ENCODE peak calls at places on chromosomes 13 and 19, in four cellular contexts. E is GM06990, M is OCI-LY7, K is fibroblast of pulmonary artery. I is an unnamed sample.

GRCh38 chr19:50332014-50332263 is 2.8 kb upstream of the KCNC3 start:
- DNase-seq in E (no peak), M (no peak), K (no peak), I (no peak)

GRCh38 chr13:38223093-38223492 is 126.6 kb upstream of the UFM1 start:
- DNase-seq in E (no peak), M (no peak), K (peak), I (no peak)

GRCh38 chr19:53102701-53103140 is 501 bp downstream of the ZNF160 start:
- DNase-seq in E (peak), M (peak), K (peak), I (peak)

GRCh38 chr19:31054430-31054829 is 294.8 kb downstream of the TSHZ3 start:
- DNase-seq in E (no peak), M (peak), K (peak), I (no peak)

GRCh38 chr13:111204438-111205177 is 89.5 kb downstream of the ARHGEF7 start:
- DNase-seq in E (no peak), M (no peak), K (peak), I (no peak)

GRCh38 chr19:42252365-42253244 is 2.3 kb downstream of the ERF start:
- DNase-seq in E (peak), M (no peak), K (peak), I (no peak)

GRCh38 chr13:32370805-32371204 is 55.5 kb downstream of the BRCA2 start:
- DNase-seq in E (no peak), M (no peak), K (no peak), I (no peak)

GRCh38 chr19:19192910-19193423 is 909 bp downstream of the RFXANK start:
- DNase-seq in E (no peak), M (peak), K (peak), I (no peak)

GRCh38 chr19:48539503-48540096 is 12.4 kb upstream of the SULT2B1 start:
- DNase-seq in E (no peak), M (no peak), K (peak), I (no peak)

GRCh38 chr19:16885166-16885565 is 3.6 kb upstream of the F2RL3 start:
- DNase-seq in E (no peak), M (no peak), K (peak), I (no peak)

GRCh38 chr19:5050016-5050656 is 81.2 kb downstream of the KDM4B start:
- DNase-seq in E (no peak), M (no peak), K (no peak), I (no peak)

GRCh38 chr19:38736413-38737280 is 7.6 kb downstream of the CAPN12 start:
- DNase-seq in E (peak), M (peak), K (no peak), I (peak)

GRCh38 chr19:18436651-18437478 is 1.1 kb downstream of the ISYNA1 start:
- DNase-seq in E (peak), M (peak), K (peak), I (peak)

GRCh38 chr13:84497613-84498012 is 615.3 kb upstream of the SLITRK1 start:
- DNase-seq in E (no peak), M (no peak), K (no peak), I (no peak)

GRCh38 chr13:106100261-106100919 is 435.1 kb downstream of the EFNB2 start:
- DNase-seq in E (no peak), M (no peak), K (no peak), I (peak)

GRCh38 chr13:106418556-106418955 is 116.9 kb downstream of the EFNB2 start:
- DNase-seq in E (no peak), M (no peak), K (no peak), I (no peak)

GRCh38 chr13:53028063-53028462 is 550 bp upstream of the OLFM4 start:
- DNase-seq in E (no peak), M (no peak), K (no peak), I (no peak)

GRCh38 chr19:40512473-40513344 is 45.9 kb downstream of the SPTBN4 start:
- DNase-seq in E (no peak), M (no peak), K (peak), I (no peak)

GRCh38 chr13:99281811-99282263 is 23.7 kb upstream of the GPR18 start:
- DNase-seq in E (peak), M (no peak), K (no peak), I (peak)

GRCh38 chr13:28357247-28357825 is 137.6 kb downstream of the FLT1 start:
- DNase-seq in E (no peak), M (no peak), K (no peak), I (no peak)

GRCh38 chr13:93309886-93310520 is 83.4 kb downstream of the GPC6 start:
- DNase-seq in E (no peak), M (no peak), K (peak), I (no peak)

GRCh38 chr13:21058361-21058760 is 3.0 kb downstream of the LATS2 start:
- DNase-seq in E (no peak), M (no peak), K (no peak), I (no peak)

GRCh38 chr13:42754801-42755513 is 26.4 kb upstream of the FAM216B start:
- DNase-seq in E (no peak), M (no peak), K (no peak), I (no peak)

GRCh38 chr13:33185853-33186252 is 99.7 kb downstream of the STARD13 start:
- DNase-seq in E (no peak), M (no peak), K (no peak), I (no peak)

GRCh38 chr19:53109527-53109926 is 6.3 kb upstream of the ZNF160 start:
- DNase-seq in E (no peak), M (no peak), K (no peak), I (no peak)

GRCh38 chr19:49665301-49666119 is at the start of the genes BCL2L12 and IRF3:
- DNase-seq in E (peak), M (peak), K (peak), I (peak)

GRCh38 chr19:10104665-10105221 is 1.4 kb upstream of the PPAN start:
- DNase-seq in E (peak), M (peak), K (no peak), I (peak)

GRCh38 chr13:49629947-49630346 is 1.6 kb downstream of the ARL11 start:
- DNase-seq in E (no peak), M (peak), K (no peak), I (no peak)

GRCh38 chr19:43362179-43362578 is 8.7 kb downstream of the CD177 start:
- DNase-seq in E (no peak), M (no peak), K (peak), I (no peak)

GRCh38 chr19:43306097-43306496 is 36.8 kb upstream of the PSG9 start:
- DNase-seq in E (no peak), M (no peak), K (no peak), I (no peak)

DNA sequence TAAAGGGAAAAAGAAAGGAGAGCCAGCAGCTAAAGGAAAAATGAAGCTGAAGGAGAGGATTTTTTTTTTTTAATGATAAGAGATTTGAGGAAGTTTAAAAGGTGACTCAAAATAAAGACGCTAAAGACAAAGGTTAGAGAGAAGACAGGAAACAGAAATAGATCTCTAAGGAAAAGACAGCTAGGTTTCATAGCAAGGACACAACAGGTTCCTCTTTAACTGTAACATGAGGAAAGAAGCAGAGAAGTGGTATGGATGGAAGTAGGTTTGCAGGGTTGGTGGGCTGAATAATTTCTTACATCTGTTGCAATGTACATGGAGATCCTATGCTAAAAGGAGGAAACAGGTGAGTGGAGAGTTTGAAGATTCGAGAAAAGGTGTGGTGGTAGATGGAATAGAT is 107.5 kb downstream of the MYCBP2 start:
- DNase-seq in E (no peak), M (no peak), K (no peak), I (no peak)
- TF ChIP-seq CTCF in E (no peak), M (no peak), K (no peak), I (no peak)

GRCh38 chr13:87810391-87810801 is 139.2 kb downstream of the SLITRK5 start:
- DNase-seq in E (no peak), M (peak), K (no peak), I (no peak)
- TF ChIP-seq CTCF in E (no peak), M (peak), K (no peak), I (no peak)

GRCh38 chr19:34662919-34663318 is 14.0 kb downstream of the SCGB2B2 start:
- DNase-seq in E (no peak), M (peak), K (peak), I (peak)
- TF ChIP-seq CTCF in E (peak), M (peak), K (peak), I (peak)

DNA sequence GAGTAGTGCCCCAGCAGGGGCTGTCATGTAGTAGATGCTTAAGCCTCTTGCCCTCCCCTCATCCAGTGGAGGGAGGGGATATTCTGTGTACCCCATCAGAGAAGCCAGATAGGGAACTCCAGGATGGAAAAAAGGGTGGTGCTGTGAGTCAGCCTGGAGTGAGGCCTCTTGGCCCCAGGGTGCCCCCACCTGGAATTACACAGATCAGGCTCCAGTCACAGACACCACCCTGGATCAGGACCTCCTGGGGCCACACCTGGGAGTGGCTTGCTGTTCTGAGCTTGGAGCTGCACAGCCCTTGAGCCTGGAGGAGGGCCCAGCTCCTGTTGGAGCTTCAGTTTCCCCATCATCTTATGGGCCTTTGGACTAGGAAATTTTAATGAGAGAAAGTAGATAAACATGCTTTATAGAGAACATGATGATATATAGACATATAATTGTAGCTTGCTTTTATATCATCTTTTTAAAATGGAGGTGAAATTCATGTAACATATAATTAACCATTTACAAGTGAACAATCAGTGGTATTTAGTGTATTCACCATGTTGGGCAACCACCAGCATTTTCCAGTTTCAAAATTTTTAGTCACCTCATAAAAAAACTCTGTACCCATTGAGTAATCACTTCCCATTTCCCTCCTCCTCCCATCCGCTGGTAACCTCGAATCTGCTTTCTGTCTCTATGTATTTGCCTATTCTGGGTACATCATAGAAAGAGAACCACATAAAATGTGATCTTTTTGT is 24.6 kb downstream of the CYP4F22 start:
- DNase-seq in E (no peak), M (no peak), K (peak), I (no peak)
- TF ChIP-seq CTCF in E (no peak), M (no peak), K (no peak), I (no peak)

GRCh38 chr19:1261512-1261862 is 7.6 kb upstream of the CIRBP start:
- DNase-seq in E (peak), M (peak), K (no peak), I (no peak)
- TF ChIP-seq CTCF in E (peak), M (peak), K (peak), I (no peak)

DNA sequence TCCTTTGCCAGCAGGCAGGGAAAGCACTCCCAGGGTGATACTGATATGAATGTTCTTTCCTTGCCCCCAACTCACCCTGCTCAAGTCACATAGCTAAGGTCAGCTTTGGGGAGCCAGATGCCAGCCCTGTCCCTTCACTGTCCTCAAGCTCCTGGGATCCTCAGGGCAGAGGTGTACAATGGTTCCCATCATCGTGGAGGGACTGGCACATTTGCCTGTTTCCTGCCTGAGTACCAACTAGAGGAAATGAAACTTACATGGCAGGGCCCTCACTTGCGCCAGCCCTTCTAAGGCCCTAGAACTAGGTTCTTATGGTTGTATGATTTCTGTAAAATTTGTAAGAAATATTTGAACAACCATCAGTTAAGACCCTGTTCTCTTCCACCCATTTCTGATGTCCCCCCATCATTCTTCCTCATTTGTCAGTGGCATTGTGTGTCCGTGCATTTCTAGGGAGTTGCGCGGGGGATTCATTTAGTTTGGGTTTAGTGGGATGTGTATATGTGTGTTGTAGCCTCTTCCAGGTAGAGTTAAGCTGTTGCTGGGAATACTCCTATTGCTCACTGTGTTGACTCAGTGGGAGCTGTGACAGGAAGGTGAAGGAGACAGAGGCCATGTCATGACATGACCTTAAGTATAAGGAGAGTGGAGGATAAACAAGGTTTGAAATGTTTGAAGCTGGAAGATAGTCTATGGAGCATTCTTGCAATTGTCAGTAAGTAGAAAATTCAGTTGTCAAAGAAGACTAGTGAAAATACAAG is 41.3 kb upstream of the RCBTB2 start:
- DNase-seq in E (no peak), M (peak), K (no peak), I (no peak)
- TF ChIP-seq CTCF in E (no peak), M (no peak), K (no peak), I (no peak)

GRCh38 chr19:2027361-2027760 is 11.8 kb upstream of the BTBD2 start:
- DNase-seq in E (no peak), M (no peak), K (peak), I (no peak)
- TF ChIP-seq CTCF in E (no peak), M (no peak), K (no peak), I (no peak)